ENCODE peak calls at places on chromosomes 12 and 14, in six cellular contexts. One of them, this sample, is unnamed.

GRCh38 chr14:67473290-67474082 is 15.0 kb downstream of the TMEM229B start:
- DNase-seq in cardiac muscle cell: no peak
- DNase-seq in hepatocyte: no peak
- DNase-seq in foreskin fibroblast: no peak
- DNase-seq in ovary: no peak
- DNase-seq in fibroblast of pulmonary artery: no peak
- DNase-seq in this sample: no peak

GRCh38 chr12:70154087-70154486 is 89.1 kb upstream of the CNOT2 start:
- DNase-seq in cardiac muscle cell: no peak
- DNase-seq in hepatocyte: no peak
- DNase-seq in foreskin fibroblast: peak; percentile 70
- DNase-seq in ovary: no peak
- DNase-seq in fibroblast of pulmonary artery: no peak
- DNase-seq in this sample: no peak

GRCh38 chr12:42854208-42854607 is 264.7 kb upstream of the PRICKLE1 start:
- DNase-seq in cardiac muscle cell: peak; percentile 34
- DNase-seq in hepatocyte: no peak
- DNase-seq in foreskin fibroblast: peak; percentile 31
- DNase-seq in ovary: no peak
- DNase-seq in fibroblast of pulmonary artery: peak; percentile 6
- DNase-seq in this sample: peak; percentile 38

GRCh38 chr14:68147331-68147730 is 327.8 kb downstream of the RAD51B start:
- DNase-seq in cardiac muscle cell: peak; percentile 43
- DNase-seq in hepatocyte: no peak
- DNase-seq in foreskin fibroblast: peak; percentile 48
- DNase-seq in ovary: no peak
- DNase-seq in fibroblast of pulmonary artery: peak; percentile 31
- DNase-seq in this sample: no peak

GRCh38 chr14:22386924-22387775 is 201.9 kb downstream of the DAD1 start:
- DNase-seq in cardiac muscle cell: peak; percentile 88
- DNase-seq in hepatocyte: peak; percentile 90
- DNase-seq in foreskin fibroblast: peak; percentile 84
- DNase-seq in ovary: peak; percentile 57
- DNase-seq in fibroblast of pulmonary artery: peak; percentile 87
- DNase-seq in this sample: peak; percentile 86

GRCh38 chr14:87250992-87251391 is 742.0 kb downstream of the GALC start:
- DNase-seq in cardiac muscle cell: no peak
- DNase-seq in hepatocyte: no peak
- DNase-seq in foreskin fibroblast: no peak
- DNase-seq in ovary: no peak
- DNase-seq in fibroblast of pulmonary artery: no peak
- DNase-seq in this sample: no peak

GRCh38 chr12:116642101-116642500 is 82.9 kb downstream of the MAP1LC3B2 start:
- DNase-seq in cardiac muscle cell: no peak
- DNase-seq in hepatocyte: no peak
- DNase-seq in foreskin fibroblast: no peak
- DNase-seq in ovary: no peak
- DNase-seq in fibroblast of pulmonary artery: no peak
- DNase-seq in this sample: no peak

GRCh38 chr12:47746073-47746472 is 12.6 kb downstream of the RAPGEF3 start:
- DNase-seq in cardiac muscle cell: no peak
- DNase-seq in hepatocyte: no peak
- DNase-seq in foreskin fibroblast: no peak
- DNase-seq in ovary: no peak
- DNase-seq in fibroblast of pulmonary artery: no peak
- DNase-seq in this sample: no peak

GRCh38 chr12:46343122-46343852 is 29.3 kb downstream of the SLC38A2 start:
- DNase-seq in cardiac muscle cell: no peak
- DNase-seq in hepatocyte: no peak
- DNase-seq in foreskin fibroblast: no peak
- DNase-seq in ovary: no peak
- DNase-seq in fibroblast of pulmonary artery: no peak
- DNase-seq in this sample: no peak

GRCh38 chr14:71556730-71557129 is 375.5 kb upstream of the RGS6 start:
- DNase-seq in cardiac muscle cell: no peak
- DNase-seq in hepatocyte: no peak
- DNase-seq in foreskin fibroblast: no peak
- DNase-seq in ovary: no peak
- DNase-seq in fibroblast of pulmonary artery: no peak
- DNase-seq in this sample: no peak

GRCh38 chr14:38291681-38292459 is 36.0 kb upstream of the CLEC14A start:
- DNase-seq in cardiac muscle cell: peak; percentile 33
- DNase-seq in hepatocyte: no peak
- DNase-seq in foreskin fibroblast: peak; percentile 26
- DNase-seq in ovary: no peak
- DNase-seq in fibroblast of pulmonary artery: peak; percentile 57
- DNase-seq in this sample: no peak

GRCh38 chr14:70924521-70924920 is 17.3 kb downstream of the PCNX1 start:
- DNase-seq in cardiac muscle cell: no peak
- DNase-seq in hepatocyte: no peak
- DNase-seq in foreskin fibroblast: no peak
- DNase-seq in ovary: no peak
- DNase-seq in fibroblast of pulmonary artery: no peak
- DNase-seq in this sample: no peak

GRCh38 chr12:34298176-34298970 is 276.1 kb downstream of the ALG10 start:
- DNase-seq in cardiac muscle cell: no peak
- DNase-seq in hepatocyte: no peak
- DNase-seq in foreskin fibroblast: no peak
- DNase-seq in ovary: no peak
- DNase-seq in fibroblast of pulmonary artery: no peak
- DNase-seq in this sample: no peak

GRCh38 chr14:98136019-98136418 is 1136.0 kb downstream of the BCL11B start:
- DNase-seq in cardiac muscle cell: no peak
- DNase-seq in hepatocyte: no peak
- DNase-seq in foreskin fibroblast: no peak
- DNase-seq in ovary: no peak
- DNase-seq in fibroblast of pulmonary artery: no peak
- DNase-seq in this sample: no peak

GRCh38 chr12:132664206-132665148 is 22.7 kb downstream of the POLE start:
- DNase-seq in cardiac muscle cell: no peak
- DNase-seq in hepatocyte: no peak
- DNase-seq in foreskin fibroblast: no peak
- DNase-seq in ovary: no peak
- DNase-seq in fibroblast of pulmonary artery: no peak
- DNase-seq in this sample: no peak
- TF ChIP-seq CTCF in cardiac muscle cell: no peak
- TF ChIP-seq CTCF in hepatocyte: no peak
- TF ChIP-seq CTCF in foreskin fibroblast: no peak
- TF ChIP-seq CTCF in ovary: no peak
- TF ChIP-seq CTCF in fibroblast of pulmonary artery: no peak
- TF ChIP-seq CTCF in this sample: no peak

GRCh38 chr14:104924421-104925213 is at the start of gene PLD4:
- DNase-seq in cardiac muscle cell: no peak
- DNase-seq in hepatocyte: no peak
- DNase-seq in foreskin fibroblast: no peak
- DNase-seq in ovary: no peak
- DNase-seq in fibroblast of pulmonary artery: no peak
- DNase-seq in this sample: no peak

GRCh38 chr14:104926619-104927431 is 2.1 kb downstream of the PLD4 start:
- DNase-seq in cardiac muscle cell: no peak
- DNase-seq in hepatocyte: no peak
- DNase-seq in foreskin fibroblast: no peak
- DNase-seq in ovary: no peak
- DNase-seq in fibroblast of pulmonary artery: no peak
- DNase-seq in this sample: no peak

GRCh38 chr14:104925941-104926609 is 1.4 kb downstream of the PLD4 start:
- DNase-seq in cardiac muscle cell: peak; percentile 34
- DNase-seq in hepatocyte: no peak
- DNase-seq in foreskin fibroblast: no peak
- DNase-seq in ovary: no peak
- DNase-seq in fibroblast of pulmonary artery: no peak
- DNase-seq in this sample: no peak

GRCh38 chr14:104923596-104924420 is 871 bp upstream of the PLD4 start:
- DNase-seq in cardiac muscle cell: no peak
- DNase-seq in hepatocyte: no peak
- DNase-seq in foreskin fibroblast: no peak
- DNase-seq in ovary: no peak
- DNase-seq in fibroblast of pulmonary artery: no peak
- DNase-seq in this sample: no peak

GRCh38 chr14:104925214-104925899 is 678 bp downstream of the PLD4 start:
- DNase-seq in cardiac muscle cell: no peak
- DNase-seq in hepatocyte: no peak
- DNase-seq in foreskin fibroblast: no peak
- DNase-seq in ovary: no peak
- DNase-seq in fibroblast of pulmonary artery: no peak
- DNase-seq in this sample: no peak
- H3K4me3 ChIP-seq in cardiac muscle cell: no peak overlapping the region
- H3K4me3 ChIP-seq in hepatocyte: no peak overlapping the region
- H3K4me3 ChIP-seq in foreskin fibroblast: no peak overlapping the region
- H3K4me3 ChIP-seq in ovary: no peak overlapping the region
- H3K4me3 ChIP-seq in fibroblast of pulmonary artery: no peak overlapping the region
- H3K4me3 ChIP-seq in this sample: no peak overlapping the region

DNA sequence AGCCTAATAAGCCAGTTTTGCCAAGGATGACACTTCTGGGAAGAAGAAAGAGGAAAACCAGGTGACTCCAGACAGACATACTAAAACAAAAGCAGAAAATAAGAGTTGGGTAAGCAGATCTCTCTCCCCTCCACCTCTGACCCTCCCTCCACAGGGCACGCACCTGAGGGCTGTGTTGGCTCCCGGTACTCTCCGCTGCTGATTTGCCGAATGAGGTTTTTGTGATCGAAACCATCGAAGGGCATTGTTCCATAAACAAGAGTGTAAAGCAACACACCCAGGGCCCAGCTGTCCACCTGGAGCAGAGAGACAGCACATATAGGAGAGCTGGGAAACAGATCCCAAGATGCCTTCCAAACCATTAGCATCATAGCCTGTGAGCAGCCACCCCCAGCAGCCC is 68.1 kb downstream of the NUAK1 start:
- DNase-seq in cardiac muscle cell: no peak
- DNase-seq in hepatocyte: no peak
- DNase-seq in foreskin fibroblast: no peak
- DNase-seq in ovary: no peak
- DNase-seq in fibroblast of pulmonary artery: no peak
- DNase-seq in this sample: no peak
- TF ChIP-seq CTCF in cardiac muscle cell: no peak
- TF ChIP-seq CTCF in hepatocyte: no peak
- TF ChIP-seq CTCF in foreskin fibroblast: no peak
- TF ChIP-seq CTCF in ovary: no peak
- TF ChIP-seq CTCF in fibroblast of pulmonary artery: no peak
- TF ChIP-seq CTCF in this sample: no peak

GRCh38 chr12:130870442-130871285 is 1.2 kb upstream of the RAN start:
- DNase-seq in cardiac muscle cell: peak; percentile 99
- DNase-seq in hepatocyte: peak; percentile 88
- DNase-seq in foreskin fibroblast: peak; percentile 93
- DNase-seq in ovary: peak; percentile 60
- DNase-seq in fibroblast of pulmonary artery: peak; percentile 96
- DNase-seq in this sample: peak; percentile 81
- H3K4me3 ChIP-seq in cardiac muscle cell: no peak overlapping the region
- H3K4me3 ChIP-seq in hepatocyte: peak overlapping the region; percentile 43
- H3K4me3 ChIP-seq in foreskin fibroblast: peak overlapping the region; percentile 68
- H3K4me3 ChIP-seq in ovary: peak overlapping the region; percentile 38
- H3K4me3 ChIP-seq in fibroblast of pulmonary artery: peak overlapping the region; percentile 66
- H3K4me3 ChIP-seq in this sample: peak overlapping the region; percentile 61

GRCh38 chr12:64679487-64679983 is 69.2 kb downstream of the RASSF3 start:
- DNase-seq in cardiac muscle cell: peak; percentile 62
- DNase-seq in hepatocyte: no peak
- DNase-seq in foreskin fibroblast: peak; percentile 84
- DNase-seq in ovary: peak; percentile 59
- DNase-seq in fibroblast of pulmonary artery: peak; percentile 78
- DNase-seq in this sample: peak; percentile 69

GRCh38 chr12:64675795-64676194 is 65.5 kb downstream of the RASSF3 start:
- DNase-seq in cardiac muscle cell: peak; percentile 47
- DNase-seq in hepatocyte: no peak
- DNase-seq in foreskin fibroblast: peak; percentile 50
- DNase-seq in ovary: no peak
- DNase-seq in fibroblast of pulmonary artery: peak; percentile 61
- DNase-seq in this sample: no peak

GRCh38 chr12:64678835-64679234 is 68.5 kb downstream of the RASSF3 start:
- DNase-seq in cardiac muscle cell: no peak
- DNase-seq in hepatocyte: no peak
- DNase-seq in foreskin fibroblast: no peak
- DNase-seq in ovary: no peak
- DNase-seq in fibroblast of pulmonary artery: no peak
- DNase-seq in this sample: no peak

GRCh38 chr12:64680235-64680634 is 69.9 kb downstream of the RASSF3 start:
- DNase-seq in cardiac muscle cell: no peak
- DNase-seq in hepatocyte: no peak
- DNase-seq in foreskin fibroblast: no peak
- DNase-seq in ovary: no peak
- DNase-seq in fibroblast of pulmonary artery: no peak
- DNase-seq in this sample: no peak

DNA sequence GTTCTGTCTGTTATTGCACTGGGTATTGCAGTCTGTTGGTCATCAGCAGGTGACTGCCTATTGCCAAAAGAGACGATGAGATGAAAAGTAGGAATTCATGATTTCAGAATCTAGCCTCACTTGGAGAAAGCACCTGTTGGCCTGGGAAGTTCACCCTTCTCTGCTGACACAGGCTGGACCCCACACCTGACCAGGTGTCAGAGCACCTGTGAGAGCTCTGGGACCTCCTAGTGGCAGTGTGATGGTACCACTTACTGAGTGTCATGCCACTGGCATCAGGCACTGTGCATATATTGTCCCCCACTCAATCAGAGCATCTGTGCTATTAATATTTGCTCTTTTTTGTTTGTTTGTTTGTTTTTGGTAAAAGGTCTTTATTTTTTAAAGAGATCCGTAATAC is 68.0 kb downstream of the RASSF3 start:
- DNase-seq in cardiac muscle cell: no peak
- DNase-seq in hepatocyte: no peak
- DNase-seq in foreskin fibroblast: no peak
- DNase-seq in ovary: no peak
- DNase-seq in fibroblast of pulmonary artery: no peak
- DNase-seq in this sample: no peak
- TF ChIP-seq CTCF in cardiac muscle cell: no peak
- TF ChIP-seq CTCF in hepatocyte: no peak
- TF ChIP-seq CTCF in foreskin fibroblast: no peak
- TF ChIP-seq CTCF in ovary: no peak
- TF ChIP-seq CTCF in fibroblast of pulmonary artery: no peak
- TF ChIP-seq CTCF in this sample: no peak

DNA sequence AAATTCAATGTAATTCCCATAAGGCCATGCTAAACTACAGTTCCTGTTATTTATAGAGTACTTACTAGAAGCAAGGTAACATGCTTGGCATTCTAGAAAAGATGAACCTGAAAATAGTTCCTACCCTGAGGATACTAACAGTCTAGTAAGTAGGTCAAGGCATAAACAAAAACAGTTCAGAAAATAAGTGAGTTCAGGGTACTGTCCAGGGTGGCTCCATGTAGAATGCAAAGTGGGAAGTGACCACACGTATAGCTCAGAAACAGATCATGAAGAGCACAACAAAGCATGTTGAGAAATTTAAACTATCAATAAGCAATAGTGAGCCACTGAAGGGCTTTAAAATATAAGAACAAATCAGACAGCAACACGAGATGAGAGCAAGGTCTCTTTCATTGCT is 2.3 kb downstream of the TMED10 start:
- DNase-seq in cardiac muscle cell: no peak
- DNase-seq in hepatocyte: no peak
- DNase-seq in foreskin fibroblast: no peak
- DNase-seq in ovary: no peak
- DNase-seq in fibroblast of pulmonary artery: no peak
- DNase-seq in this sample: no peak
- H3K4me3 ChIP-seq in cardiac muscle cell: no peak overlapping the region
- H3K4me3 ChIP-seq in hepatocyte: peak overlapping the region; percentile 6
- H3K4me3 ChIP-seq in foreskin fibroblast: no peak overlapping the region
- H3K4me3 ChIP-seq in ovary: no peak overlapping the region
- H3K4me3 ChIP-seq in fibroblast of pulmonary artery: no peak overlapping the region
- H3K4me3 ChIP-seq in this sample: no peak overlapping the region